ENCODE peak calls at places on chromosomes 12 and 14, in eight cellular contexts. One of them, this sample, is unnamed.

GRCh38 chr12:80877706-80878384 is 59.9 kb downstream of the LIN7A start:
- DNase-seq in HT1080: no peak
- DNase-seq in lower leg skin: no peak
- DNase-seq in anterior cingulate cortex: no peak
- DNase-seq in NCI-H1417: peak
- DNase-seq in RCC 7860: no peak
- DNase-seq in astrocyte: peak
- DNase-seq in HuH-7.5: no peak
- DNase-seq in this sample: no peak

GRCh38 chr12:80269953-80270552 is 170.7 kb downstream of the OTOGL start:
- DNase-seq in HT1080: peak
- DNase-seq in lower leg skin: no peak
- DNase-seq in anterior cingulate cortex: no peak
- DNase-seq in NCI-H1417: peak
- DNase-seq in RCC 7860: peak
- DNase-seq in astrocyte: no peak
- DNase-seq in HuH-7.5: peak
- DNase-seq in this sample: peak

GRCh38 chr12:109579639-109580038 is 6.0 kb downstream of the MVK start:
- DNase-seq in HT1080: no peak
- DNase-seq in lower leg skin: no peak
- DNase-seq in anterior cingulate cortex: no peak
- DNase-seq in NCI-H1417: no peak
- DNase-seq in RCC 7860: no peak
- DNase-seq in astrocyte: no peak
- DNase-seq in HuH-7.5: no peak
- DNase-seq in this sample: no peak

GRCh38 chr14:36747411-36748184 is 85.9 kb downstream of the PAX9 start:
- DNase-seq in HT1080: peak
- DNase-seq in lower leg skin: no peak
- DNase-seq in anterior cingulate cortex: no peak
- DNase-seq in NCI-H1417: no peak
- DNase-seq in RCC 7860: no peak
- DNase-seq in astrocyte: no peak
- DNase-seq in HuH-7.5: peak
- DNase-seq in this sample: peak

GRCh38 chr14:94340533-94340932 is 17.4 kb upstream of the SERPINA6 start:
- DNase-seq in HT1080: no peak
- DNase-seq in lower leg skin: no peak
- DNase-seq in anterior cingulate cortex: no peak
- DNase-seq in NCI-H1417: no peak
- DNase-seq in RCC 7860: no peak
- DNase-seq in astrocyte: no peak
- DNase-seq in HuH-7.5: peak
- DNase-seq in this sample: no peak

GRCh38 chr12:21769311-21769710 is 5.2 kb downstream of the KCNJ8 start:
- DNase-seq in HT1080: no peak
- DNase-seq in lower leg skin: no peak
- DNase-seq in anterior cingulate cortex: no peak
- DNase-seq in NCI-H1417: no peak
- DNase-seq in RCC 7860: no peak
- DNase-seq in astrocyte: no peak
- DNase-seq in HuH-7.5: no peak
- DNase-seq in this sample: no peak

GRCh38 chr14:102930753-102931579 is 8.5 kb downstream of the AMN start:
- DNase-seq in HT1080: peak
- DNase-seq in lower leg skin: no peak
- DNase-seq in anterior cingulate cortex: no peak
- DNase-seq in NCI-H1417: peak
- DNase-seq in RCC 7860: peak
- DNase-seq in astrocyte: peak
- DNase-seq in HuH-7.5: no peak
- DNase-seq in this sample: no peak

GRCh38 chr12:117111386-117112267 is 12.4 kb upstream of the TESC start:
- DNase-seq in HT1080: no peak
- DNase-seq in lower leg skin: no peak
- DNase-seq in anterior cingulate cortex: no peak
- DNase-seq in NCI-H1417: peak
- DNase-seq in RCC 7860: no peak
- DNase-seq in astrocyte: no peak
- DNase-seq in HuH-7.5: no peak
- DNase-seq in this sample: no peak

GRCh38 chr14:99598774-99599173 is 5.2 kb downstream of the CCDC85C start:
- DNase-seq in HT1080: no peak
- DNase-seq in lower leg skin: no peak
- DNase-seq in anterior cingulate cortex: no peak
- DNase-seq in NCI-H1417: no peak
- DNase-seq in RCC 7860: no peak
- DNase-seq in astrocyte: no peak
- DNase-seq in HuH-7.5: no peak
- DNase-seq in this sample: peak

GRCh38 chr14:86777950-86778602 is 1214.9 kb downstream of the GALC start:
- DNase-seq in HT1080: peak
- DNase-seq in lower leg skin: no peak
- DNase-seq in anterior cingulate cortex: no peak
- DNase-seq in NCI-H1417: no peak
- DNase-seq in RCC 7860: peak
- DNase-seq in astrocyte: peak
- DNase-seq in HuH-7.5: no peak
- DNase-seq in this sample: no peak

GRCh38 chr14:69242311-69243224 is 17.4 kb upstream of the GALNT16 start:
- DNase-seq in HT1080: peak
- DNase-seq in lower leg skin: no peak
- DNase-seq in anterior cingulate cortex: no peak
- DNase-seq in NCI-H1417: peak
- DNase-seq in RCC 7860: peak
- DNase-seq in astrocyte: peak
- DNase-seq in HuH-7.5: peak
- DNase-seq in this sample: peak

GRCh38 chr14:96722751-96723150 is 74.4 kb upstream of the VRK1 start:
- DNase-seq in HT1080: no peak
- DNase-seq in lower leg skin: no peak
- DNase-seq in anterior cingulate cortex: no peak
- DNase-seq in NCI-H1417: no peak
- DNase-seq in RCC 7860: no peak
- DNase-seq in astrocyte: no peak
- DNase-seq in HuH-7.5: no peak
- DNase-seq in this sample: no peak

GRCh38 chr14:72565200-72565599 is 328.7 kb downstream of the DPF3 start:
- DNase-seq in HT1080: no peak
- DNase-seq in lower leg skin: no peak
- DNase-seq in anterior cingulate cortex: no peak
- DNase-seq in NCI-H1417: no peak
- DNase-seq in RCC 7860: no peak
- DNase-seq in astrocyte: no peak
- DNase-seq in HuH-7.5: no peak
- DNase-seq in this sample: no peak

GRCh38 chr14:71248204-71248603 is 340.9 kb downstream of the PCNX1 start:
- DNase-seq in HT1080: no peak
- DNase-seq in lower leg skin: no peak
- DNase-seq in anterior cingulate cortex: no peak
- DNase-seq in NCI-H1417: no peak
- DNase-seq in RCC 7860: no peak
- DNase-seq in astrocyte: peak
- DNase-seq in HuH-7.5: no peak
- DNase-seq in this sample: no peak

GRCh38 chr14:81353691-81354323 is 46.3 kb downstream of the STON2 start:
- DNase-seq in HT1080: no peak
- DNase-seq in lower leg skin: no peak
- DNase-seq in anterior cingulate cortex: no peak
- DNase-seq in NCI-H1417: no peak
- DNase-seq in RCC 7860: no peak
- DNase-seq in astrocyte: no peak
- DNase-seq in HuH-7.5: no peak
- DNase-seq in this sample: no peak

GRCh38 chr14:59161571-59162175 is 26.8 kb upstream of the DAAM1 start:
- DNase-seq in HT1080: peak
- DNase-seq in lower leg skin: no peak
- DNase-seq in anterior cingulate cortex: no peak
- DNase-seq in NCI-H1417: no peak
- DNase-seq in RCC 7860: no peak
- DNase-seq in astrocyte: peak
- DNase-seq in HuH-7.5: peak
- DNase-seq in this sample: peak

GRCh38 chr12:2752676-2753371 is 41.9 kb upstream of the FKBP4 start:
- DNase-seq in HT1080: peak
- DNase-seq in lower leg skin: peak
- DNase-seq in anterior cingulate cortex: peak
- DNase-seq in NCI-H1417: no peak
- DNase-seq in RCC 7860: peak
- DNase-seq in astrocyte: peak
- DNase-seq in HuH-7.5: peak
- DNase-seq in this sample: peak

GRCh38 chr14:52279405-52279804 is 11.9 kb downstream of the PTGDR start:
- DNase-seq in HT1080: peak
- DNase-seq in lower leg skin: no peak
- DNase-seq in anterior cingulate cortex: no peak
- DNase-seq in NCI-H1417: no peak
- DNase-seq in RCC 7860: no peak
- DNase-seq in astrocyte: peak
- DNase-seq in HuH-7.5: no peak
- DNase-seq in this sample: peak

GRCh38 chr14:101174522-101174838 is 271.0 kb upstream of the RTL1 start:
- DNase-seq in HT1080: no peak
- DNase-seq in lower leg skin: peak
- DNase-seq in anterior cingulate cortex: no peak
- DNase-seq in NCI-H1417: peak
- DNase-seq in RCC 7860: no peak
- DNase-seq in astrocyte: no peak
- DNase-seq in HuH-7.5: no peak
- DNase-seq in this sample: no peak

GRCh38 chr14:93903342-93904184 is 23.6 kb upstream of the FAM181A start:
- DNase-seq in HT1080: no peak
- DNase-seq in lower leg skin: no peak
- DNase-seq in anterior cingulate cortex: no peak
- DNase-seq in NCI-H1417: no peak
- DNase-seq in RCC 7860: no peak
- DNase-seq in astrocyte: no peak
- DNase-seq in HuH-7.5: no peak
- DNase-seq in this sample: peak

This sample was measured in dermis blood vessel endothelial cell.